ENCODE peak calls at places on chromosomes 6 and 20, in ten cellular contexts. M, R, T, N, S, Q, U, O, G and J are unnamed samples.

GRCh38 chr20:57323034-57323433 is 6.6 kb upstream of the SPO11 start:
- DNase-seq in M (no peak), R (no peak), T (no peak), N (no peak), S (no peak), Q (no peak), U (peak), O (peak), G (no peak), J (no peak)

GRCh38 chr6:90101403-90101802 is 195.2 kb downstream of the BACH2 start:
- DNase-seq in M (no peak), R (no peak), T (no peak), N (no peak), S (no peak), Q (no peak), U (no peak), O (no peak), G (no peak), J (no peak)

GRCh38 chr20:23889775-23890187 is 10.2 kb upstream of the CST5 start:
- DNase-seq in M (peak), R (peak), T (peak), N (peak), S (no peak), Q (peak), U (peak), O (peak), G (peak), J (peak)

GRCh38 chr6:135306740-135307420 is 125.8 kb downstream of the MYB start:
- DNase-seq in M (no peak), R (no peak), T (no peak), N (no peak), S (no peak), Q (no peak), U (no peak), O (no peak), G (no peak), J (no peak)

GRCh38 chr6:119533603-119534279 is 184.2 kb upstream of the MAN1A1 start:
- DNase-seq in M (peak), R (no peak), T (no peak), N (no peak), S (no peak), Q (no peak), U (no peak), O (no peak), G (no peak), J (no peak)

GRCh38 chr6:160933256-160933655 is 58.3 kb upstream of the MAP3K4 start:
- DNase-seq in M (no peak), R (no peak), T (no peak), N (no peak), S (no peak), Q (no peak), U (peak), O (peak), G (no peak), J (no peak)

GRCh38 chr6:6534399-6534798 is 54.1 kb upstream of the LY86 start:
- DNase-seq in M (no peak), R (no peak), T (no peak), N (no peak), S (no peak), Q (no peak), U (no peak), O (no peak), G (no peak), J (no peak)

GRCh38 chr6:151154418-151154817 is 85.3 kb upstream of the AKAP12 start:
- DNase-seq in M (no peak), R (no peak), T (no peak), N (no peak), S (peak), Q (no peak), U (peak), O (no peak), G (no peak), J (peak)

GRCh38 chr6:10999994-11000393 is 44.1 kb downstream of the ELOVL2 start:
- DNase-seq in M (no peak), R (no peak), T (no peak), N (no peak), S (no peak), Q (no peak), U (no peak), O (no peak), G (no peak), J (peak)

GRCh38 chr6:2396292-2396691 is 150.9 kb upstream of the GMDS start:
- DNase-seq in M (no peak), R (no peak), T (no peak), N (no peak), S (no peak), Q (no peak), U (no peak), O (peak), G (no peak), J (no peak)

GRCh38 chr6:16735014-16735413 is 26.2 kb downstream of the ATXN1 start:
- DNase-seq in M (no peak), R (no peak), T (no peak), N (no peak), S (no peak), Q (no peak), U (no peak), O (no peak), G (no peak), J (no peak)

GRCh38 chr6:14622135-14622534 is 504.6 kb downstream of the CD83 start:
- DNase-seq in M (no peak), R (no peak), T (peak), N (no peak), S (no peak), Q (no peak), U (no peak), O (no peak), G (no peak), J (no peak)

GRCh38 chr6:7239590-7239948 is 73.4 kb downstream of the SSR1 start:
- DNase-seq in M (no peak), R (no peak), T (no peak), N (no peak), S (no peak), Q (no peak), U (no peak), O (no peak), G (no peak), J (no peak)

GRCh38 chr6:46053034-46053933 is 37.6 kb upstream of the CLIC5 start:
- DNase-seq in M (no peak), R (no peak), T (no peak), N (no peak), S (peak), Q (no peak), U (peak), O (no peak), G (no peak), J (peak)

GRCh38 chr20:36170542-36171215 is 16.1 kb downstream of the EPB41L1 start:
- DNase-seq in M (no peak), R (no peak), T (no peak), N (no peak), S (no peak), Q (no peak), U (no peak), O (no peak), G (no peak), J (no peak)

GRCh38 chr20:35117148-35117547 is 24.5 kb upstream of the TRPC4AP start:
- DNase-seq in M (no peak), R (no peak), T (no peak), N (no peak), S (no peak), Q (no peak), U (no peak), O (no peak), G (no peak), J (no peak)

GRCh38 chr6:54085526-54085925 is 25.7 kb upstream of the MLIP start:
- DNase-seq in M (peak), R (no peak), T (no peak), N (no peak), S (no peak), Q (no peak), U (no peak), O (no peak), G (no peak), J (no peak)

GRCh38 chr20:2871111-2871465 is 2.2 kb upstream of the PTPRA start:
- DNase-seq in M (no peak), R (no peak), T (no peak), N (no peak), S (no peak), Q (no peak), U (no peak), O (no peak), G (no peak), J (peak)

GRCh38 chr20:49045440-49046086 is 549 bp upstream of the CSE1L start:
- DNase-seq in M (no peak), R (no peak), T (peak), N (peak), S (peak), Q (no peak), U (peak), O (no peak), G (no peak), J (peak)

GRCh38 chr6:12395898-12396297 is 105.7 kb downstream of the EDN1 start:
- DNase-seq in M (no peak), R (no peak), T (no peak), N (no peak), S (no peak), Q (no peak), U (no peak), O (no peak), G (no peak), J (peak)

GRCh38 chr6:135672256-135672655 is 174.7 kb upstream of the AHI1 start:
- DNase-seq in M (no peak), R (no peak), T (no peak), N (no peak), S (no peak), Q (no peak), U (no peak), O (no peak), G (no peak), J (no peak)

GRCh38 chr6:75210885-75211739 is 5.3 kb upstream of the COL12A1 start:
- DNase-seq in M (peak), R (peak), T (peak), N (peak), S (peak), Q (no peak), U (peak), O (no peak), G (no peak), J (peak)

GRCh38 chr6:11514672-11515071 is 22.9 kb upstream of the TMEM170B start:
- DNase-seq in M (no peak), R (no peak), T (no peak), N (no peak), S (no peak), Q (no peak), U (no peak), O (no peak), G (no peak), J (no peak)

GRCh38 chr20:49452011-49452482 is 30.4 kb downstream of the KCNB1 start:
- DNase-seq in M (no peak), R (no peak), T (no peak), N (no peak), S (no peak), Q (peak), U (no peak), O (no peak), G (no peak), J (peak)

GRCh38 chr20:62128499-62128898 is 6.2 kb downstream of the LSM14B start:
- DNase-seq in M (no peak), R (no peak), T (no peak), N (no peak), S (no peak), Q (no peak), U (no peak), O (no peak), G (no peak), J (no peak)

GRCh38 chr20:34621383-34622367 is 55.2 kb downstream of the PIGU start:
- DNase-seq in M (no peak), R (no peak), T (no peak), N (no peak), S (no peak), Q (no peak), U (no peak), O (no peak), G (no peak), J (no peak)

GRCh38 chr6:10412948-10413849 is 1.7 kb downstream of the TFAP2A start:
- DNase-seq in M (peak), R (no peak), T (peak), N (no peak), S (no peak), Q (no peak), U (no peak), O (no peak), G (no peak), J (no peak)

GRCh38 chr6:150142304-150142656 is 564 bp upstream of the PPP1R14C start:
- DNase-seq in M (no peak), R (no peak), T (no peak), N (no peak), S (no peak), Q (no peak), U (peak), O (no peak), G (no peak), J (no peak)

GRCh38 chr20:21391495-21392298 is 5.6 kb downstream of the NKX2-4 start:
- DNase-seq in M (no peak), R (no peak), T (no peak), N (no peak), S (no peak), Q (no peak), U (peak), O (peak), G (no peak), J (peak)

GRCh38 chr20:16556299-16556698 is 16.9 kb downstream of the KIF16B start:
- DNase-seq in M (no peak), R (no peak), T (no peak), N (no peak), S (no peak), Q (no peak), U (no peak), O (no peak), G (no peak), J (no peak)

GRCh38 chr6:33314943-33315752 is 1.3 kb upstream of the TAPBP start:
- DNase-seq in M (no peak), R (no peak), T (peak), N (no peak), S (no peak), Q (no peak), U (no peak), O (no peak), G (no peak), J (peak)

GRCh38 chr6:15874821-15875220 is 212.0 kb upstream of the DTNBP1 start:
- DNase-seq in M (no peak), R (no peak), T (no peak), N (no peak), S (no peak), Q (no peak), U (no peak), O (no peak), G (no peak), J (no peak)

GRCh38 chr6:29992792-29993191 is 50.5 kb downstream of the HLA-A start:
- DNase-seq in M (no peak), R (no peak), T (no peak), N (no peak), S (no peak), Q (no peak), U (no peak), O (no peak), G (no peak), J (no peak)